ENCODE peak calls at places on chromosomes 5 and 9, in five cellular contexts. P is IMR-90, M is gastrocnemius medialis, J is ovary, D is sigmoid colon. G is an unnamed sample.

GRCh38 chr5:1156033-1156753 is 44.3 kb upstream of the SLC12A7 start:
- DNase-seq in M (no peak), J (no peak), D (no peak), P (no peak), G (no peak)

GRCh38 chr5:164370841-164371240 is 865.4 kb downstream of the MAT2B start:
- DNase-seq in D (no peak), M (no peak), P (peak; percentile 5), J (no peak), G (no peak)

GRCh38 chr9:104868687-104869404 is 59.1 kb downstream of the ABCA1 start:
- DNase-seq in M (peak; percentile 78), P (peak; percentile 91), D (peak; percentile 88), J (peak; percentile 78), G (peak; percentile 67)

GRCh38 chr5:142977363-142978051 is 207.3 kb downstream of the ARHGAP26 start:
- DNase-seq in M (peak; percentile 19), J (no peak), P (peak; percentile 94), D (no peak), G (no peak)

GRCh38 chr5:113166285-113166684 is 189.7 kb downstream of the DCP2 start:
- DNase-seq in P (peak; percentile 95), M (no peak), D (no peak), J (no peak), G (no peak)

GRCh38 chr5:45288746-45289145 is 407.4 kb downstream of the HCN1 start:
- DNase-seq in D (no peak), P (no peak), J (no peak), M (no peak), G (no peak)

GRCh38 chr5:159990506-159990905 is 18.4 kb upstream of the TTC1 start:
- DNase-seq in J (no peak), D (no peak), M (no peak), P (no peak), G (no peak)

GRCh38 chr5:1793301-1793740 is 6.3 kb downstream of the MRPL36 start:
- DNase-seq in J (no peak), M (no peak), P (peak; percentile 15), D (peak; percentile 14), G (no peak)

GRCh38 chr5:163978897-163979296 is 473.5 kb downstream of the MAT2B start:
- DNase-seq in M (no peak), P (no peak), D (no peak), J (no peak), G (no peak)

GRCh38 chr5:160470437-160471341 is 49.0 kb downstream of the PTTG1 start:
- DNase-seq in M (no peak), D (no peak), J (no peak), P (peak; percentile 58), G (no peak)

GRCh38 chr5:98927242-98927987 is 1.4 kb downstream of the CHD1 start:
- DNase-seq in D (peak; percentile 83), M (peak; percentile 22), P (peak; percentile 77), J (peak; percentile 57), G (peak; percentile 52)

GRCh38 chr5:112604741-112605390 is 132.8 kb upstream of the APC start:
- DNase-seq in J (no peak), M (no peak), P (no peak), D (no peak), G (no peak)

GRCh38 chr9:108168451-108168850 is 678.9 kb upstream of the KLF4 start:
- DNase-seq in D (no peak), M (no peak), J (no peak), P (peak; percentile 35), G (no peak)

GRCh38 chr9:121296213-121297127 is 28.5 kb downstream of the GSN start:
- DNase-seq in M (no peak), J (no peak), P (no peak), D (no peak), G (no peak)

GRCh38 chr5:5881294-5881693 is 458.8 kb downstream of the ICE1 start:
- DNase-seq in D (no peak), M (no peak), P (no peak), J (no peak), G (no peak)

GRCh38 chr5:92337772-92338234 is 954.7 kb upstream of the ARRDC3 start:
- DNase-seq in J (no peak), M (no peak), D (no peak), P (peak; percentile 23), G (no peak)

GRCh38 chr9:93501406-93501805 is 48.0 kb upstream of the FAM120AOS start:
- DNase-seq in D (no peak), P (no peak), M (no peak), J (no peak), G (no peak)

GRCh38 chr5:151125421-151125820 is 32.2 kb downstream of the ANXA6 start:
- DNase-seq in P (no peak), J (no peak), M (no peak), D (no peak), G (no peak)

GRCh38 chr9:326667-327066 is 112.0 kb downstream of the DOCK8 start:
- DNase-seq in D (no peak), P (no peak), M (no peak), J (no peak), G (no peak)

GRCh38 chr5:81630721-81631120 is 120.2 kb downstream of the SSBP2 start:
- DNase-seq in D (no peak), J (no peak), M (no peak), P (no peak), G (no peak)

GRCh38 chr9:12739014-12739413 is 35.8 kb upstream of the LURAP1L start:
- DNase-seq in P (peak; percentile 36), M (no peak), J (no peak), D (no peak), G (no peak)

GRCh38 chr5:56838409-56839039 is 23.2 kb downstream of the MAP3K1 start:
- DNase-seq in M (no peak), J (no peak), D (no peak), P (peak; percentile 74), G (no peak)

GRCh38 chr9:97997330-97998276 is 14.5 kb downstream of the ANP32B start:
- DNase-seq in D (no peak), P (no peak), M (peak; percentile 30), J (no peak), G (no peak)

GRCh38 chr9:93600504-93600903 is 24.1 kb downstream of the PHF2 start:
- DNase-seq in D (no peak), M (no peak), P (no peak), J (no peak), G (no peak)

GRCh38 chr5:102481044-102481715 is 17.6 kb downstream of the SLCO6A1 start:
- DNase-seq in P (no peak), M (no peak), J (no peak), D (no peak), G (no peak)

DNA sequence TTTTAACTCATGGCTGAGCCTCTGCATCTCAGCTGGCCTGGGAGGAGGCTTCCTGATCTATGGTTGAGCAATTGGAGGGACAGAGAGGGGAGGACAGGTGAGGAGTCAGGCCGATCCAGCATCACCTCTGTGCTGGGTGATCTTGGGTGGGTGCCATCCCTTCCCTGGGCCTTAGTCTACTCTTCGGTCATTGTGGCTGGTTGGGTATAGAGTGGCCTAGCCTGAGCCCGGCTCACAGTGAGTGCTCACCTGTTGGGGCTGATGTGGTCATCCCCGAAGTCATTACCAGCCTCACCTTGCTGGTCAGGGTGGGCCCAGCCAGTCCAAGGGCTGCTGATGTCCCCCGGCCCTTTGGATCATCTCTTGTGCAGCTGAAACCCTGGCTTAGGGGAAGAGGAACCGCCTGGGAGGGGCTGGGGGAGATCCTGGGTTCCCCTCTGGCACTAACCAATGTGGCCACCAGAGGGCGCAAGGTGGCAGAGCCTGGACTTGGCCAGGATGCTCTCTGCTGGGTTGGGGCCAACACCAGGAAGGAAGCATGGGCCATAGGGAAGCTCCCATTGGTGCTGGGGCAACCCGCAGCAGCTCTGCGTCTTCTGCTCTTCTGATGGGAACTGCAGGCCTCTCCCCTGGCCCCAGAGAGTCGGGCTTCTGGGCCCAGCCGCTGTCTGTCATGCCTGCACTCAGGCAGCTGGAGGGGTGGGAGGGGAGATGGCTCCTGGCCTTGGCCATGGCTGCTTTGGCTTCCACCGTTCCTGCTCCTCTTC is 17.3 kb upstream of the ODF2 start:
- DNase-seq in J (peak; percentile 93), D (peak; percentile 93), P (peak; percentile 67), M (peak; percentile 61), G (peak; percentile 88)
- H3K27ac ChIP-seq in J (no peak overlapping the region), D (no peak overlapping the region), P (no peak overlapping the region), M (no peak overlapping the region), G (no peak overlapping the region)

GRCh38 chr5:14663734-14664269 is 716 bp upstream of the OTULIN start:
- DNase-seq in D (no peak), P (no peak), M (no peak), J (no peak), G (no peak)
- TF ChIP-seq POLR2A in D (no peak), P (no peak), M (no peak), J (no peak), G (no peak)

GRCh38 chr5:124655943-124656459 is 90.4 kb downstream of the ZNF608 start:
- DNase-seq in D (no peak), J (no peak), P (peak; percentile 94), M (peak; percentile 31), G (no peak)

GRCh38 chr5:124652514-124652819 is 94.0 kb downstream of the ZNF608 start:
- DNase-seq in D (no peak), P (no peak), J (no peak), M (no peak), G (no peak)

GRCh38 chr5:124654418-124654817 is 92.0 kb downstream of the ZNF608 start:
- DNase-seq in M (no peak), J (peak; percentile 38), D (no peak), P (no peak), G (no peak)

GRCh38 chr5:124652892-124653441 is 93.5 kb downstream of the ZNF608 start:
- DNase-seq in D (no peak), J (no peak), M (no peak), P (no peak), G (no peak)

DNA sequence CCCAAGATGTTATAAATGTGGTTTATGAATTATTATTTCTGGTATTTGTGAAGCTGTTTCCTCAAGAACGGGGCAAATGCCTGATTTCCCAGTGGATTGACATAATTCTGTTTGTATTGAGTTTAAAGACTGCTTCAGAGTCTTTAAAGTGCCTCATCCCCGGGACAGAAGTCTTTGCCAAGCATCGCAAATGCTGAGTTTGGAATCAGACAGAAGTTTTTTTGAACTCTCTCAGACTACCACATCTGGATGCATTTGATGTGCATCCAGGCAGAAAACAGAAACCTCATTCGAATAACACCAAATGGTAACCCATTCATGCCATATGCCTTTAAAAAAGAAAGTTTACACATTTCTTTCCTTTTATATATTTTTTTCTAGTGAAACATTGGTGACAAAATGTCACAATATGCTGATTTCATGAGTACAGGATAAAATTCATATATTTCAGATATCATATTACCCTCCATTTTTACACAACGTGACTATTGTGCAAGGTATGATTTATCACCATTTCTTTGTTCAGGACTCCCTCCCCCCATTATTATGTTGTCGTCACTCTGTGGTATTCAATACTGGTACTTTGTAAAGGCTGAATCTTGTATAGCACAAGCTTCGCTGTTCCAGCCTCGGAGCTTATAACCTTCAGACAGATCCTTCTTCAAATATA is 91.1 kb downstream of the ZNF608 start:
- DNase-seq in D (no peak), P (no peak), J (no peak), M (no peak), G (no peak)
- H3K27ac ChIP-seq in D (peak overlapping the region; percentile 87), P (peak overlapping the region; percentile 41), J (peak overlapping the region; percentile 47), M (peak overlapping the region; percentile 79), G (peak overlapping the region; percentile 62)

DNA sequence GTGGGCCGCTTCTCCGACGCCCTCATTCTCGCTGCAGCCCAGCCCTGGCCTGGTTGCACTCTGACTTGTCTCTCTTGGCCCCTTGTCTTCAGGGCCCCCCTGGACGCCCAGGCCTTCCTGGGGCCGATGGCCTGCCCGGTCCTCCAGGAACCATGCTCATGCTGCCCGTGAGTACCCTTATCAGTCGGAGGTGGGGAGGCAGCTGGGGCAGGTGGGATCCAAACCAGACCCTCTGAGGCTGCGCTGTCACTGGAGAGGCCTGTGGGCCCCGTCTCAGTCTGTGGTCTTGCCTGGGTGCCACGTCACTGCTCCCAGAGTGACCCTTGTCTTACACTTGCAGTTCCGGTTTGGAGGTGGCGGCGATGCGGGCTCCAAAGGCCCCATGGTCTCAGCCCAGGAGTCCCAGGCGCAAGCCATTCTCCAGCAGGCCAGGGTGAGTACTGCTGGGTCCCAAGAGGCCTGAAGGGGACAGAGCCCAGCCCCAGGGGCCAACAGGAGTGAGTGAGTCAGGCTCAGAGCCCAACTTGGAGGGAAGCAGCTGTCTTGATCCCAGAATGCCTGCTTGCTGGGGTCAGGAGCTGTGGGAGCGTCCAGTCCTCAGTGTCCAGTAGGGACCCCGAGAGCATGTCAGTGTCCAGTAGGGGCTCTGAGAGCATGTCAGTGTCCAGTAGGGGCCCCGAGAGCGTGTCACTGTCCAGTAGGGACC is 109.0 kb downstream of the COL5A1 start:
- DNase-seq in D (no peak), J (no peak), P (no peak), M (no peak), G (no peak)
- TF ChIP-seq POLR2A in D (no peak), J (no peak), P (no peak), M (no peak), G (no peak)